ENCODE peak calls at places on chromosomes 16 and 17, in six cellular contexts. F is NCI-H510A treated with DMSO at 0.1 percent for 48 hours, C is lower leg skin, S is NCI-H2029 treated with DMSO at 0.1 percent for 48 hours, P is mucosa of gallbladder, Y is COR-L47. T is an unnamed sample.

GRCh38 chr16:57536306-57537193 is at the start of gene CCDC102A:
- DNase-seq in Y (no peak), F (peak; percentile 48), C (peak; percentile 91), P (no peak), S (no peak), T (no peak)

GRCh38 chr17:13051876-13052275 is 34.0 kb upstream of the ELAC2 start:
- DNase-seq in Y (no peak), F (no peak), P (no peak), S (no peak), C (no peak), T (no peak)

GRCh38 chr17:7016886-7017826 is 4.7 kb downstream of the RNASEK start:
- DNase-seq in S (no peak), C (no peak), Y (no peak), P (no peak), F (no peak), T (no peak)

GRCh38 chr17:61158372-61158771 is 241.3 kb upstream of the TBX2 start:
- DNase-seq in F (no peak), Y (no peak), P (no peak), C (no peak), S (no peak), T (no peak)

GRCh38 chr16:30535777-30536190 is 1.1 kb upstream of the ZNF747 start:
- DNase-seq in F (peak; percentile 88), S (no peak), P (peak; percentile 70), Y (peak; percentile 82), C (peak; percentile 95), T (peak; percentile 31)

GRCh38 chr16:46920402-46921068 is 36.4 kb downstream of the GPT2 start:
- DNase-seq in P (peak; percentile 70), C (no peak), S (no peak), Y (no peak), F (peak; percentile 21), T (no peak)

GRCh38 chr16:87295259-87295658 is 21.9 kb downstream of the C16orf95 start:
- DNase-seq in Y (no peak), S (no peak), F (no peak), P (no peak), C (no peak), T (no peak)

GRCh38 chr17:11852231-11852630 is 145.0 kb downstream of the ZNF18 start:
- DNase-seq in Y (no peak), C (no peak), P (no peak), F (no peak), S (no peak), T (no peak)

GRCh38 chr16:60642956-60643355 is 1393.3 kb downstream of the CDH8 start:
- DNase-seq in P (no peak), C (no peak), Y (no peak), S (no peak), F (no peak), T (no peak)

GRCh38 chr17:61839300-61839786 is 24.0 kb downstream of the BRIP1 start:
- DNase-seq in S (no peak), F (no peak), C (no peak), P (no peak), Y (no peak), T (no peak)

GRCh38 chr17:7262192-7263070 is at the start of gene CLDN7:
- DNase-seq in S (peak; percentile 31), P (peak; percentile 84), F (peak; percentile 88), Y (peak; percentile 39), C (peak; percentile 91), T (peak; percentile 91)

GRCh38 chr17:376936-377863 is 24.6 kb upstream of the RPH3AL start:
- DNase-seq in Y (no peak), C (peak; percentile 77), F (peak; percentile 53), P (no peak), S (no peak), T (no peak)

GRCh38 chr17:64146418-64147109 is 16.6 kb upstream of the ERN1 start:
- DNase-seq in P (peak; percentile 48), F (peak; percentile 51), S (no peak), Y (peak; percentile 59), C (peak; percentile 93), T (no peak)

GRCh38 chr16:47858333-47859067 is 297.3 kb downstream of the ABCC12 start:
- DNase-seq in Y (no peak), P (no peak), S (no peak), F (no peak), C (no peak), T (no peak)

GRCh38 chr17:70390059-70390458 is 220.7 kb downstream of the KCNJ2 start:
- DNase-seq in P (no peak), S (no peak), F (no peak), Y (no peak), C (no peak), T (no peak)

GRCh38 chr17:7204828-7205461 is 14.7 kb downstream of the DLG4 start:
- DNase-seq in S (peak; percentile 6), Y (peak; percentile 88), P (peak; percentile 80), F (peak; percentile 68), C (peak; percentile 96), T (peak; percentile 96)

GRCh38 chr16:72908362-72908838 is 139.5 kb downstream of the ZFHX3 start:
- DNase-seq in S (no peak), Y (no peak), C (no peak), F (no peak), P (no peak), T (no peak)